ENCODE peak calls at places on chromosomes 1 and 21, in eight cellular contexts. G, O, V, F, H, Q, P and R are unnamed samples.

GRCh38 chr21:45270306-45270821 is 17.3 kb downstream of the POFUT2 start:
- DNase-seq in O (no peak), G (no peak), H (no peak), F (no peak), V (no peak), P (no peak), Q (no peak), R (no peak)

GRCh38 chr1:148010527-148010926 is 82.3 kb downstream of the GPR89B start:
- DNase-seq in F (no peak), O (no peak), H (no peak), Q (no peak), P (no peak), V (no peak), G (no peak), R (no peak)

GRCh38 chr1:172070055-172070454 is 228.8 kb downstream of the DNM3 start:
- DNase-seq in O (no peak), V (no peak), F (no peak), H (no peak), Q (no peak), P (no peak), G (no peak), R (no peak)

GRCh38 chr1:213993929-213994328 is 6.2 kb downstream of the PROX1 start:
- DNase-seq in H (peak), O (no peak), G (no peak), F (no peak), Q (no peak), V (no peak), P (no peak), R (no peak)

GRCh38 chr1:155327981-155328380 is 7.3 kb downstream of the RUSC1 start:
- DNase-seq in G (no peak), V (no peak), H (no peak), Q (no peak), P (no peak), O (no peak), F (peak), R (no peak)

GRCh38 chr1:188652678-188653077 is 1823.9 kb downstream of the PLA2G4A start:
- DNase-seq in F (no peak), O (no peak), Q (no peak), H (no peak), G (no peak), P (no peak), V (peak), R (no peak)

GRCh38 chr1:81559662-81560350 is 240.9 kb upstream of the ADGRL2 start:
- DNase-seq in O (no peak), V (no peak), Q (no peak), P (no peak), F (no peak), H (no peak), G (no peak), R (no peak)

GRCh38 chr1:6991271-6991670 is 206.0 kb downstream of the CAMTA1 start:
- DNase-seq in G (no peak), O (no peak), Q (no peak), F (no peak), H (no peak), P (no peak), V (peak), R (no peak)